ENCODE peak calls at places on chromosomes 3 and 15, in nine cellular contexts. One of them, this sample, is unnamed.

GRCh38 chr15:47466357-47466756 is 250.9 kb upstream of the SEMA6D start:
- DNase-seq in stomach: no peak
- DNase-seq in CD4-positive, alpha-beta memory T cell: no peak
- DNase-seq in transverse colon: no peak
- DNase-seq in LoVo: no peak
- DNase-seq in HTR-8/SVneo: peak
- DNase-seq in astrocyte of the spinal cord: peak
- DNase-seq in fibroblast of pulmonary artery: peak
- DNase-seq in occipital lobe: no peak
- DNase-seq in this sample: peak

GRCh38 chr3:158104346-158105020 is 1.7 kb downstream of the SHOX2 start:
- DNase-seq in occipital lobe: no peak
- DNase-seq in transverse colon: no peak
- DNase-seq in astrocyte of the spinal cord: no peak
- DNase-seq in HTR-8/SVneo: no peak
- DNase-seq in LoVo: no peak
- DNase-seq in stomach: no peak
- DNase-seq in CD4-positive, alpha-beta memory T cell: peak
- DNase-seq in fibroblast of pulmonary artery: no peak
- DNase-seq in this sample: no peak

GRCh38 chr15:99359760-99360159 is 108.5 kb downstream of the LRRC28 start:
- DNase-seq in HTR-8/SVneo: no peak
- DNase-seq in astrocyte of the spinal cord: no peak
- DNase-seq in LoVo: no peak
- DNase-seq in CD4-positive, alpha-beta memory T cell: no peak
- DNase-seq in occipital lobe: no peak
- DNase-seq in fibroblast of pulmonary artery: no peak
- DNase-seq in stomach: no peak
- DNase-seq in transverse colon: no peak
- DNase-seq in this sample: no peak

GRCh38 chr3:170749765-170750477 is 120.1 kb downstream of the RPL22L1 start:
- DNase-seq in CD4-positive, alpha-beta memory T cell: no peak
- DNase-seq in HTR-8/SVneo: no peak
- DNase-seq in astrocyte of the spinal cord: no peak
- DNase-seq in fibroblast of pulmonary artery: no peak
- DNase-seq in LoVo: no peak
- DNase-seq in transverse colon: no peak
- DNase-seq in stomach: no peak
- DNase-seq in occipital lobe: no peak
- DNase-seq in this sample: no peak

GRCh38 chr3:130725746-130726145 is 20.9 kb downstream of the PIK3R4 start:
- DNase-seq in astrocyte of the spinal cord: no peak
- DNase-seq in stomach: no peak
- DNase-seq in LoVo: no peak
- DNase-seq in fibroblast of pulmonary artery: no peak
- DNase-seq in CD4-positive, alpha-beta memory T cell: no peak
- DNase-seq in HTR-8/SVneo: no peak
- DNase-seq in transverse colon: no peak
- DNase-seq in occipital lobe: no peak
- DNase-seq in this sample: no peak

GRCh38 chr15:49901867-49902775 is 216.9 kb downstream of the ATP8B4 start:
- DNase-seq in transverse colon: no peak
- DNase-seq in astrocyte of the spinal cord: peak
- DNase-seq in CD4-positive, alpha-beta memory T cell: no peak
- DNase-seq in HTR-8/SVneo: no peak
- DNase-seq in stomach: no peak
- DNase-seq in fibroblast of pulmonary artery: peak
- DNase-seq in LoVo: no peak
- DNase-seq in occipital lobe: no peak
- DNase-seq in this sample: no peak

GRCh38 chr15:72838311-72838731 is 54.8 kb upstream of the ADPGK start:
- DNase-seq in HTR-8/SVneo: no peak
- DNase-seq in fibroblast of pulmonary artery: no peak
- DNase-seq in occipital lobe: no peak
- DNase-seq in CD4-positive, alpha-beta memory T cell: no peak
- DNase-seq in stomach: no peak
- DNase-seq in LoVo: no peak
- DNase-seq in transverse colon: no peak
- DNase-seq in astrocyte of the spinal cord: peak
- DNase-seq in this sample: no peak

GRCh38 chr3:101119535-101119934 is 126.3 kb upstream of the ABI3BP start:
- DNase-seq in transverse colon: no peak
- DNase-seq in occipital lobe: no peak
- DNase-seq in CD4-positive, alpha-beta memory T cell: no peak
- DNase-seq in astrocyte of the spinal cord: peak
- DNase-seq in fibroblast of pulmonary artery: peak
- DNase-seq in LoVo: no peak
- DNase-seq in HTR-8/SVneo: no peak
- DNase-seq in stomach: no peak
- DNase-seq in this sample: peak

GRCh38 chr3:192857148-192857735 is 60.4 kb downstream of the MB21D2 start:
- DNase-seq in astrocyte of the spinal cord: no peak
- DNase-seq in stomach: no peak
- DNase-seq in transverse colon: no peak
- DNase-seq in occipital lobe: no peak
- DNase-seq in fibroblast of pulmonary artery: no peak
- DNase-seq in CD4-positive, alpha-beta memory T cell: no peak
- DNase-seq in HTR-8/SVneo: no peak
- DNase-seq in LoVo: no peak
- DNase-seq in this sample: no peak

GRCh38 chr3:83934208-83935150 is 1024.3 kb upstream of the CADM2 start:
- DNase-seq in fibroblast of pulmonary artery: no peak
- DNase-seq in stomach: no peak
- DNase-seq in astrocyte of the spinal cord: peak
- DNase-seq in LoVo: peak
- DNase-seq in HTR-8/SVneo: peak
- DNase-seq in CD4-positive, alpha-beta memory T cell: no peak
- DNase-seq in transverse colon: no peak
- DNase-seq in occipital lobe: no peak
- DNase-seq in this sample: no peak

GRCh38 chr3:100158877-100159563 is 44.7 kb upstream of the FILIP1L start:
- DNase-seq in CD4-positive, alpha-beta memory T cell: no peak
- DNase-seq in stomach: no peak
- DNase-seq in LoVo: no peak
- DNase-seq in transverse colon: no peak
- DNase-seq in HTR-8/SVneo: no peak
- DNase-seq in occipital lobe: no peak
- DNase-seq in fibroblast of pulmonary artery: no peak
- DNase-seq in astrocyte of the spinal cord: no peak
- DNase-seq in this sample: no peak

GRCh38 chr3:138197058-138197457 is 10.0 kb downstream of the ARMC8 start:
- DNase-seq in transverse colon: no peak
- DNase-seq in CD4-positive, alpha-beta memory T cell: no peak
- DNase-seq in fibroblast of pulmonary artery: peak
- DNase-seq in stomach: no peak
- DNase-seq in occipital lobe: no peak
- DNase-seq in HTR-8/SVneo: peak
- DNase-seq in LoVo: no peak
- DNase-seq in astrocyte of the spinal cord: peak
- DNase-seq in this sample: no peak

GRCh38 chr3:94775746-94776145 is 712.9 kb downstream of the NSUN3 start:
- DNase-seq in transverse colon: no peak
- DNase-seq in astrocyte of the spinal cord: no peak
- DNase-seq in occipital lobe: no peak
- DNase-seq in HTR-8/SVneo: no peak
- DNase-seq in LoVo: no peak
- DNase-seq in fibroblast of pulmonary artery: no peak
- DNase-seq in stomach: no peak
- DNase-seq in CD4-positive, alpha-beta memory T cell: no peak
- DNase-seq in this sample: no peak

GRCh38 chr3:44318929-44319328 is 19.6 kb upstream of the TCAIM start:
- DNase-seq in stomach: no peak
- DNase-seq in LoVo: no peak
- DNase-seq in fibroblast of pulmonary artery: no peak
- DNase-seq in CD4-positive, alpha-beta memory T cell: no peak
- DNase-seq in occipital lobe: no peak
- DNase-seq in HTR-8/SVneo: no peak
- DNase-seq in astrocyte of the spinal cord: no peak
- DNase-seq in transverse colon: no peak
- DNase-seq in this sample: no peak

GRCh38 chr3:5029715-5030114 is 50.5 kb downstream of the BHLHE40 start:
- DNase-seq in astrocyte of the spinal cord: no peak
- DNase-seq in occipital lobe: no peak
- DNase-seq in CD4-positive, alpha-beta memory T cell: no peak
- DNase-seq in LoVo: no peak
- DNase-seq in transverse colon: no peak
- DNase-seq in HTR-8/SVneo: no peak
- DNase-seq in fibroblast of pulmonary artery: no peak
- DNase-seq in stomach: no peak
- DNase-seq in this sample: no peak

GRCh38 chr3:184017672-184018423 is at the start of gene ABCC5:
- DNase-seq in LoVo: peak
- DNase-seq in CD4-positive, alpha-beta memory T cell: peak
- DNase-seq in occipital lobe: peak
- DNase-seq in astrocyte of the spinal cord: peak
- DNase-seq in fibroblast of pulmonary artery: peak
- DNase-seq in stomach: peak
- DNase-seq in HTR-8/SVneo: peak
- DNase-seq in transverse colon: peak
- DNase-seq in this sample: peak

GRCh38 chr15:45230246-45230965 is 21.6 kb upstream of the SLC28A2 start:
- DNase-seq in transverse colon: no peak
- DNase-seq in astrocyte of the spinal cord: no peak
- DNase-seq in fibroblast of pulmonary artery: no peak
- DNase-seq in CD4-positive, alpha-beta memory T cell: no peak
- DNase-seq in stomach: no peak
- DNase-seq in HTR-8/SVneo: no peak
- DNase-seq in occipital lobe: no peak
- DNase-seq in LoVo: no peak
- DNase-seq in this sample: no peak

GRCh38 chr3:66255865-66256264 is 35.1 kb downstream of the SLC25A26 start:
- DNase-seq in astrocyte of the spinal cord: no peak
- DNase-seq in CD4-positive, alpha-beta memory T cell: no peak
- DNase-seq in transverse colon: no peak
- DNase-seq in stomach: no peak
- DNase-seq in HTR-8/SVneo: no peak
- DNase-seq in fibroblast of pulmonary artery: no peak
- DNase-seq in LoVo: no peak
- DNase-seq in occipital lobe: no peak
- DNase-seq in this sample: no peak

GRCh38 chr3:62371735-62372591 is 1.4 kb downstream of the FEZF2 start:
- DNase-seq in fibroblast of pulmonary artery: no peak
- DNase-seq in occipital lobe: no peak
- DNase-seq in LoVo: no peak
- DNase-seq in stomach: no peak
- DNase-seq in HTR-8/SVneo: no peak
- DNase-seq in astrocyte of the spinal cord: no peak
- DNase-seq in transverse colon: no peak
- DNase-seq in CD4-positive, alpha-beta memory T cell: no peak
- DNase-seq in this sample: no peak

GRCh38 chr3:180325958-180326357 is 276.0 kb upstream of the TTC14 start:
- DNase-seq in LoVo: no peak
- DNase-seq in occipital lobe: no peak
- DNase-seq in CD4-positive, alpha-beta memory T cell: no peak
- DNase-seq in HTR-8/SVneo: no peak
- DNase-seq in astrocyte of the spinal cord: no peak
- DNase-seq in fibroblast of pulmonary artery: no peak
- DNase-seq in stomach: no peak
- DNase-seq in transverse colon: no peak
- DNase-seq in this sample: no peak

GRCh38 chr15:28107111-28107893 is 8.2 kb upstream of the OCA2 start:
- DNase-seq in occipital lobe: no peak
- DNase-seq in LoVo: no peak
- DNase-seq in stomach: no peak
- DNase-seq in fibroblast of pulmonary artery: peak
- DNase-seq in CD4-positive, alpha-beta memory T cell: peak
- DNase-seq in HTR-8/SVneo: no peak
- DNase-seq in astrocyte of the spinal cord: peak
- DNase-seq in transverse colon: no peak
- DNase-seq in this sample: no peak

GRCh38 chr3:137641879-137642278 is 122.2 kb upstream of the SOX14 start:
- DNase-seq in LoVo: no peak
- DNase-seq in astrocyte of the spinal cord: no peak
- DNase-seq in stomach: no peak
- DNase-seq in CD4-positive, alpha-beta memory T cell: no peak
- DNase-seq in fibroblast of pulmonary artery: no peak
- DNase-seq in occipital lobe: no peak
- DNase-seq in HTR-8/SVneo: no peak
- DNase-seq in transverse colon: no peak
- DNase-seq in this sample: no peak

GRCh38 chr3:48655586-48655985 is 7.1 kb downstream of the CELSR3 start:
- DNase-seq in LoVo: no peak
- DNase-seq in occipital lobe: no peak
- DNase-seq in HTR-8/SVneo: no peak
- DNase-seq in transverse colon: no peak
- DNase-seq in stomach: no peak
- DNase-seq in CD4-positive, alpha-beta memory T cell: peak
- DNase-seq in astrocyte of the spinal cord: no peak
- DNase-seq in fibroblast of pulmonary artery: no peak
- DNase-seq in this sample: no peak

GRCh38 chr3:78717042-78717441 is 1050.8 kb downstream of the ROBO1 start:
- DNase-seq in stomach: no peak
- DNase-seq in transverse colon: no peak
- DNase-seq in HTR-8/SVneo: no peak
- DNase-seq in astrocyte of the spinal cord: no peak
- DNase-seq in CD4-positive, alpha-beta memory T cell: no peak
- DNase-seq in LoVo: no peak
- DNase-seq in occipital lobe: no peak
- DNase-seq in fibroblast of pulmonary artery: no peak
- DNase-seq in this sample: no peak

GRCh38 chr3:128609294-128609693 is 41.3 kb downstream of the RPN1 start:
- DNase-seq in astrocyte of the spinal cord: no peak
- DNase-seq in fibroblast of pulmonary artery: no peak
- DNase-seq in LoVo: no peak
- DNase-seq in transverse colon: no peak
- DNase-seq in HTR-8/SVneo: no peak
- DNase-seq in CD4-positive, alpha-beta memory T cell: no peak
- DNase-seq in occipital lobe: no peak
- DNase-seq in stomach: no peak
- DNase-seq in this sample: no peak

GRCh38 chr3:155778441-155778840 is 27.6 kb downstream of the C3orf33 start:
- DNase-seq in fibroblast of pulmonary artery: peak
- DNase-seq in transverse colon: no peak
- DNase-seq in HTR-8/SVneo: peak
- DNase-seq in astrocyte of the spinal cord: no peak
- DNase-seq in occipital lobe: no peak
- DNase-seq in stomach: no peak
- DNase-seq in CD4-positive, alpha-beta memory T cell: no peak
- DNase-seq in LoVo: no peak
- DNase-seq in this sample: no peak

GRCh38 chr15:77342767-77343166 is 77.1 kb downstream of the PEAK1 start:
- DNase-seq in LoVo: no peak
- DNase-seq in transverse colon: no peak
- DNase-seq in occipital lobe: no peak
- DNase-seq in fibroblast of pulmonary artery: no peak
- DNase-seq in CD4-positive, alpha-beta memory T cell: no peak
- DNase-seq in astrocyte of the spinal cord: no peak
- DNase-seq in HTR-8/SVneo: no peak
- DNase-seq in stomach: no peak
- DNase-seq in this sample: no peak

GRCh38 chr3:134029734-134030381 is at the start of gene SLCO2A1:
- DNase-seq in occipital lobe: no peak
- DNase-seq in HTR-8/SVneo: peak
- DNase-seq in transverse colon: peak
- DNase-seq in stomach: peak
- DNase-seq in fibroblast of pulmonary artery: peak
- DNase-seq in LoVo: peak
- DNase-seq in astrocyte of the spinal cord: peak
- DNase-seq in CD4-positive, alpha-beta memory T cell: no peak
- DNase-seq in this sample: no peak

GRCh38 chr3:56800373-56801150 is 1.2 kb downstream of the ARHGEF3 start:
- DNase-seq in CD4-positive, alpha-beta memory T cell: peak
- DNase-seq in astrocyte of the spinal cord: no peak
- DNase-seq in HTR-8/SVneo: no peak
- DNase-seq in LoVo: no peak
- DNase-seq in transverse colon: peak
- DNase-seq in fibroblast of pulmonary artery: no peak
- DNase-seq in stomach: peak
- DNase-seq in occipital lobe: peak
- DNase-seq in this sample: no peak

GRCh38 chr3:46998121-46998851 is 18.8 kb downstream of the NBEAL2 start:
- DNase-seq in transverse colon: peak
- DNase-seq in HTR-8/SVneo: peak
- DNase-seq in LoVo: peak
- DNase-seq in occipital lobe: no peak
- DNase-seq in astrocyte of the spinal cord: peak
- DNase-seq in stomach: peak
- DNase-seq in CD4-positive, alpha-beta memory T cell: peak
- DNase-seq in fibroblast of pulmonary artery: peak
- DNase-seq in this sample: no peak

GRCh38 chr3:79366414-79366813 is 401.4 kb downstream of the ROBO1 start:
- DNase-seq in LoVo: no peak
- DNase-seq in HTR-8/SVneo: no peak
- DNase-seq in transverse colon: no peak
- DNase-seq in occipital lobe: no peak
- DNase-seq in fibroblast of pulmonary artery: peak
- DNase-seq in stomach: no peak
- DNase-seq in astrocyte of the spinal cord: peak
- DNase-seq in CD4-positive, alpha-beta memory T cell: no peak
- DNase-seq in this sample: no peak